ENCODE peak calls at places on chromosomes 11 and 22, in six cellular contexts. J is neuronal stem cell, X is HAP-1, U is fibroblast of lung, O is ovary, A is K562. N is an unnamed sample.

GRCh38 chr22:19936513-19936912 is 5.1 kb upstream of the COMT start:
- DNase-seq in J (no peak), X (no peak), U (no peak), O (no peak), A (no peak), N (no peak)

GRCh38 chr11:77200869-77201268 is 72.8 kb downstream of the MYO7A start:
- DNase-seq in J (no peak), X (no peak), U (no peak), O (no peak), A (no peak), N (no peak)

GRCh38 chr11:45154276-45154675 is 7.8 kb downstream of the PRDM11 start:
- DNase-seq in J (no peak), X (no peak), U (no peak), O (no peak), A (no peak), N (no peak)

GRCh38 chr11:134482865-134483264 is 70.8 kb upstream of the B3GAT1 start:
- DNase-seq in J (no peak), X (no peak), U (no peak), O (no peak), A (no peak), N (no peak)

GRCh38 chr22:19291218-19291579 is 320 bp downstream of the CLTCL1 start:
- DNase-seq in J (no peak), X (peak; percentile 70), U (no peak), O (peak; percentile 32), A (peak; percentile 88), N (peak; percentile 76)

GRCh38 chr11:68186061-68186460 is 27.0 kb downstream of the KMT5B start:
- DNase-seq in J (no peak), X (no peak), U (no peak), O (no peak), A (no peak), N (no peak)

GRCh38 chr11:2924381-2924780 is 4.8 kb downstream of the PHLDA2 start:
- DNase-seq in J (no peak), X (no peak), U (no peak), O (no peak), A (no peak), N (peak; percentile 81)

GRCh38 chr22:25334091-25334490 is 114.7 kb downstream of the CRYBB2 start:
- DNase-seq in J (peak; percentile 48), X (peak; percentile 85), U (peak; percentile 4), O (no peak), A (peak; percentile 22), N (no peak)

GRCh38 chr11:134050541-134051383 is 18.1 kb upstream of the JAM3 start:
- DNase-seq in J (peak; percentile 62), X (peak; percentile 93), U (peak; percentile 56), O (peak; percentile 84), A (peak; percentile 91), N (peak; percentile 96)

GRCh38 chr11:65786786-65787636 is at the start of gene OVOL1:
- DNase-seq in J (no peak), X (no peak), U (no peak), O (no peak), A (no peak), N (peak; percentile 64)

DNA sequence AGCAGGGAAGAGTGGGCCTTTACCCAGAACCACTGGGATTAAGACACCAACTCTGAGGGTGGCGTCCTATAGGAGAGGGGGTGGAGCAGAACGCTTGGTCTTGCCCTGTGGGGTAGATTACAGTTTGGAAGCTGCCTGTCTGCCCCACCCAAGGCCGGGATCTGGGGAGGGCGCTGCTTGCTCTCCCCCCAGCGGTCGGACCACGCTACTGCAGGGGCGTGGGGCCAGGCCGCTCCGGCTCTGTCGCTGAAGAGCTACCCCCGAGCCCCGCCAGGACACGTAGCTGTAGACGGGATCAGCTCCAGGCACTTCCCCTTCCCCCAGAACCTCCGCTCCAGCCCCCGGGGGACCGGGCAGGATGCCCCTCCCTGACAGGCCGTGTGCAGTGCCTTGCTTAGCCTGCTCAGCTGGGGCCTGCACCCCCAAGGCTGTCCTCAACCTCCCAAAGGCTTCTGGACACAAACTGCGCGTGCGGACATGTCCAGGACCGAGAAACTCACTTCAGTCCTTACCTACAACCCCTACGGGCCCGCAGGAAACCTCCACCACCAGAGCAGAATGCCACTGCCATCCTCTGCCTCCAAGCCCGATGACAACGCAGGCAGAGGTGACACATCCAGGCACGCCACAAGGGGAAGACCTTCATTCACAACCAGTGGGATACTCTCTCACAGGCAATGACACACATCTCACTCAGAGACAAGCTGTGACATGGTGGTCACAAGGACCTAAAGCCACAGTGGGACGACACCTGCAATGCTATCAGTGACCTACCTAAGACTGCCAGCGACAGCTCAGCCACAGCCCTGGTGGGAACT is 3.6 kb downstream of the AHNAK start:
- DNase-seq in J (peak; percentile 76), X (peak; percentile 90), U (peak; percentile 81), O (peak; percentile 83), A (peak; percentile 83), N (peak; percentile 90)
- H3K4me1 ChIP-seq in J (peaks cover 50% of the 10 kb centered on the region), X (peaks cover 27% of the 10 kb centered on the region), U (peaks cover 36% of the 10 kb centered on the region), O (peaks cover 47% of the 10 kb centered on the region), A (peaks cover 88% of the 10 kb centered on the region), N (peaks cover 72% of the 10 kb centered on the region)

GRCh38 chr11:111362887-111363411 is 16.1 kb downstream of the POU2AF1 start:
- DNase-seq in J (no peak), X (no peak), U (no peak), O (no peak), A (no peak), N (no peak)

GRCh38 chr11:111363985-111364384 is 15.1 kb downstream of the POU2AF1 start:
- DNase-seq in J (no peak), X (no peak), U (no peak), O (no peak), A (no peak), N (no peak)

GRCh38 chr11:111360150-111361043 is 18.7 kb downstream of the POU2AF1 start:
- DNase-seq in J (no peak), X (no peak), U (no peak), O (no peak), A (no peak), N (no peak)

GRCh38 chr11:111361082-111361801 is 17.8 kb downstream of the POU2AF1 start:
- DNase-seq in J (no peak), X (no peak), U (no peak), O (no peak), A (no peak), N (peak; percentile 53)

GRCh38 chr11:111361874-111362273 is 17.2 kb downstream of the POU2AF1 start:
- DNase-seq in J (no peak), X (no peak), U (no peak), O (no peak), A (no peak), N (no peak)
- H3K4me1 ChIP-seq in J (no peaks in the 10 kb centered on the region), X (no peaks in the 10 kb centered on the region), U (no peaks in the 10 kb centered on the region), O (peaks cover 6% of the 10 kb centered on the region), A (peaks cover 3% of the 10 kb centered on the region), N (no peaks in the 10 kb centered on the region)

DNA sequence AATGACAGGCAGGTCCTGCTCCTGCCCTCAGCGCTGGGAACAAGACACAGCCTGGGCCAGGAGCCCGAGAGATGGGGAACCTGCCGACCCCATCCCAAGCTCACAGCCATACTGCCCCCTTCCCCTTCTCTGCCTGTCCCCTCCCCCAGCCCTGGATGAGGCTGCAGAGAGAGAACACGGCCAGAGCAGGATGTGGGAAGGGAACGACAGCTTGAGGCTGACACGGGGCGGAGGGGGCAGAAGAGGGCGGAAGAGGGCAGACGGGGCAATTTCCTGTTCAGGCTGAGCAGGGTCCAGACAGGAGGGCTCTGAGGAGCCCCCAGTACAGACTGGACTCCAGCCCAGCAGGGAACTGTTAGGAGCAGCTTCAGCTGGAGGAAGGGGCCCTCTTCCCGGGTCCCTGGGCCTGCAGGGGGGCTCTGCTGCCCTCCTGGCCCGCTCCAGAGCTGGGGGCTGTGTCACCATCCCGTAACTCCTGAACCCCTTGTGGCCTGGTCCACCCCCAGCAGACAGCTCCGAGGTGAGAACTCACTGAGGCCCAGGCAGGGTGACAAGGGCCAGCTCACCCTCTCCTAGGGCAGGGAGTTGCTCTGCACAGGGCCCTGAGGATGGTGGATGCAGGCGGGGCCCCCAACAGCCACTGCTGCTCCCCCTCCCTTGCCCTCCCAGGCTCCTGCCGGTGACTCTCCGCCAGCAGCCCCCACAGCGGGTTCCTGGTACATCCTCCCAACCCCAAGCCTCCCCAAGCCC is 5.7 kb downstream of the CTSD start:
- DNase-seq in J (no peak), X (no peak), U (no peak), O (no peak), A (no peak), N (no peak)
- H3K4me1 ChIP-seq in J (peaks cover 5% of the 10 kb centered on the region), X (peaks cover 5% of the 10 kb centered on the region), U (peaks cover 26% of the 10 kb centered on the region), O (peaks cover 18% of the 10 kb centered on the region), A (peaks cover 73% of the 10 kb centered on the region), N (no peaks in the 10 kb centered on the region)

GRCh38 chr11:12433571-12434061 is 56.2 kb downstream of the PARVA start:
- DNase-seq in J (no peak), X (no peak), U (peak; percentile 99), O (no peak), A (no peak), N (peak; percentile 39)

GRCh38 chr11:12430912-12431311 is 53.5 kb downstream of the PARVA start:
- DNase-seq in J (no peak), X (no peak), U (peak; percentile 97), O (peak; percentile 90), A (no peak), N (no peak)

GRCh38 chr11:12434255-12434654 is 56.9 kb downstream of the PARVA start:
- DNase-seq in J (no peak), X (no peak), U (peak; percentile 43), O (no peak), A (no peak), N (no peak)

GRCh38 chr11:12430351-12430750 is 53.0 kb downstream of the PARVA start:
- DNase-seq in J (no peak), X (no peak), U (peak; percentile 66), O (no peak), A (no peak), N (no peak)

GRCh38 chr11:12432507-12432906 is 55.1 kb downstream of the PARVA start:
- DNase-seq in J (no peak), X (no peak), U (no peak), O (no peak), A (no peak), N (no peak)
- H3K4me1 ChIP-seq in J (no peaks in the 10 kb centered on the region), X (no peaks in the 10 kb centered on the region), U (peaks cover 21% of the 10 kb centered on the region), O (peaks cover 31% of the 10 kb centered on the region), A (no peaks in the 10 kb centered on the region), N (peaks cover 35% of the 10 kb centered on the region)